ENCODE peak calls at places on chromosomes 7 and 10, in five cellular contexts. A is stimulated activated CD4-positive, alpha-beta T cell treated with anti-CD3 and anti-CD28 coated beads, Interleukin-1b, Interleukin-23, amount 100 ng/mL, for 24 hours; I is effector memory CD4-positive, alpha-beta T cell; F is activated CD4-positive, CD25-positive, alpha-beta regulatory T cell; U is CD4-positive, CD25-positive, alpha-beta regulatory T cell. S is an unnamed sample.

GRCh38 chr10:88478256-88478655 is 104.9 kb downstream of the RNLS start:
- DNase-seq in A (no peak), I (no peak), F (no peak), U (no peak), S (no peak)

GRCh38 chr10:76576276-76576962 is 1061.2 kb downstream of the KCNMA1 start:
- DNase-seq in A (no peak), I (no peak), F (no peak), U (no peak), S (no peak)

GRCh38 chr10:112741830-112742402 is 208.1 kb upstream of the TCF7L2 start:
- DNase-seq in A (no peak), I (no peak), F (no peak), U (no peak), S (no peak)

GRCh38 chr10:63083904-63084689 is 49.0 kb upstream of the NRBF2 start:
- DNase-seq in A (no peak), I (no peak), F (peak), U (no peak), S (no peak)

GRCh38 chr7:155584763-155585531 is 38.6 kb upstream of the CNPY1 start:
- DNase-seq in A (no peak), I (no peak), F (no peak), U (no peak), S (no peak)

GRCh38 chr10:11602919-11603523 is 8.4 kb downstream of the USP6NL start:
- DNase-seq in A (no peak), I (no peak), F (no peak), U (no peak), S (no peak)

GRCh38 chr10:113525713-113526112 is 27.1 kb upstream of the HABP2 start:
- DNase-seq in A (no peak), I (no peak), F (no peak), U (no peak), S (no peak)

GRCh38 chr7:132028144-132028920 is 471.9 kb upstream of the PODXL start:
- DNase-seq in A (no peak), I (no peak), F (no peak), U (no peak), S (no peak)

GRCh38 chr7:116097365-116098009 is 66.9 kb upstream of the TFEC start:
- DNase-seq in A (no peak), I (no peak), F (no peak), U (no peak), S (no peak)

GRCh38 chr7:97016392-97017196 is 8.0 kb downstream of the DLX5 start:
- DNase-seq in A (no peak), I (no peak), F (no peak), U (no peak), S (no peak)

GRCh38 chr7:1269336-1269890 is 36.7 kb downstream of the UNCX start:
- DNase-seq in A (no peak), I (no peak), F (no peak), U (no peak), S (no peak)

GRCh38 chr10:85612378-85612775 is 754.2 kb downstream of the GRID1 start:
- DNase-seq in A (no peak), I (peak), F (peak), U (no peak), S (no peak)

GRCh38 chr7:110922906-110923305 is 168.0 kb upstream of the LRRN3 start:
- DNase-seq in A (no peak), I (no peak), F (no peak), U (no peak), S (no peak)

GRCh38 chr10:105187243-105187642 is 546.2 kb downstream of the SORCS3 start:
- DNase-seq in A (no peak), I (no peak), F (no peak), U (no peak), S (no peak)

GRCh38 chr10:72253002-72253401 is 20.7 kb upstream of the DDIT4 start:
- DNase-seq in A (no peak), I (no peak), F (no peak), U (no peak), S (no peak)

GRCh38 chr7:113159746-113160339 is 41.5 kb upstream of the SMIM30 start:
- DNase-seq in A (no peak), I (no peak), F (no peak), U (no peak), S (no peak)

GRCh38 chr7:44325181-44325671 is at the start of gene CAMK2B:
- DNase-seq in A (no peak), I (no peak), F (no peak), U (no peak), S (no peak)

GRCh38 chr10:11551915-11552602 is 59.4 kb downstream of the USP6NL start:
- DNase-seq in A (no peak), I (no peak), F (no peak), U (no peak), S (no peak)

GRCh38 chr7:20200361-20200760 is 16.8 kb downstream of the MACC1 start:
- DNase-seq in A (no peak), I (no peak), F (no peak), U (no peak), S (no peak)

GRCh38 chr7:152136623-152137022 is 111.1 kb downstream of the GALNT11 start:
- DNase-seq in A (no peak), I (no peak), F (no peak), U (no peak), S (no peak)

GRCh38 chr10:133325761-133326463 is 10.8 kb downstream of the CALY start:
- DNase-seq in A (no peak), I (no peak), F (no peak), U (no peak), S (no peak)

S was measured in omental fat pad.